ENCODE peak calls at places on chromosome 22, in nine cellular contexts. R, F, T, W, L, U, M, H and G are unnamed samples.

GRCh38 chr22:31586137-31586920 is 75.7 kb downstream of the PISD start:
- DNase-seq in R (no peak), F (no peak), T (no peak), W (no peak), L (peak; percentile 40), U (no peak), M (no peak), H (no peak), G (no peak)

GRCh38 chr22:36223504-36223903 is 15.8 kb downstream of the APOL2 start:
- DNase-seq in R (no peak), F (no peak), T (no peak), W (no peak), L (no peak), U (no peak), M (no peak), H (peak; percentile 73), G (no peak)

GRCh38 chr22:37503850-37504249 is 15.4 kb downstream of the CARD10 start:
- DNase-seq in R (no peak), F (no peak), T (no peak), W (peak; percentile 79), L (no peak), U (peak; percentile 56), M (peak; percentile 82), H (no peak), G (no peak)

GRCh38 chr22:44325718-44326548 is 13.2 kb upstream of the SHISAL1 start:
- DNase-seq in R (no peak), F (no peak), T (no peak), W (no peak), L (peak; percentile 49), U (no peak), M (no peak), H (no peak), G (no peak)

GRCh38 chr22:23542933-23543332 is 37.2 kb downstream of the IGLL1 start:
- DNase-seq in R (no peak), F (no peak), T (no peak), W (no peak), L (peak; percentile 50), U (no peak), M (no peak), H (no peak), G (no peak)

GRCh38 chr22:23838686-23839468 is at the start of gene DERL3:
- DNase-seq in R (peak; percentile 98), F (peak; percentile 100), T (peak; percentile 96), W (peak; percentile 99), L (peak; percentile 96), U (peak; percentile 99), M (peak; percentile 100), H (peak; percentile 98), G (peak; percentile 99)

GRCh38 chr22:19995611-19996339 is 20.8 kb downstream of the ARVCF start:
- DNase-seq in R (no peak), F (no peak), T (no peak), W (no peak), L (peak; percentile 60), U (no peak), M (no peak), H (peak; percentile 47), G (no peak)

GRCh38 chr22:46687460-46687859 is 50.6 kb downstream of the CERK start:
- DNase-seq in R (no peak), F (no peak), T (no peak), W (no peak), L (no peak), U (no peak), M (no peak), H (peak; percentile 53), G (no peak)

GRCh38 chr22:19479358-19480172 is at the start of gene CDC45:
- DNase-seq in R (peak; percentile 88), F (peak; percentile 98), T (peak; percentile 97), W (peak; percentile 93), L (peak; percentile 97), U (peak; percentile 95), M (peak; percentile 96), H (peak; percentile 98), G (peak; percentile 99)

GRCh38 chr22:36160499-36160942 is at the start of gene APOL3:
- DNase-seq in R (no peak), F (no peak), T (peak; percentile 81), W (peak; percentile 68), L (peak; percentile 29), U (peak; percentile 74), M (peak; percentile 82), H (peak; percentile 86), G (peak; percentile 84)

GRCh38 chr22:41919357-41920224 is 4.7 kb upstream of the SHISA8 start:
- DNase-seq in R (peak; percentile 71), F (peak; percentile 96), T (no peak), W (peak; percentile 76), L (no peak), U (peak; percentile 70), M (peak; percentile 84), H (peak; percentile 78), G (peak; percentile 18)
- H3K27me3 ChIP-seq in R (no peaks in the 10 kb centered on the region), F (peaks cover 65% of the 10 kb centered on the region), T (peaks cover 4% of the 10 kb centered on the region), W (no peaks in the 10 kb centered on the region), L (peaks cover 25% of the 10 kb centered on the region), U (peaks cover 84% of the 10 kb centered on the region), M (peaks cover 25% of the 10 kb centered on the region), H (peaks cover 36% of the 10 kb centered on the region), G (peaks cover 5% of the 10 kb centered on the region)

GRCh38 chr22:28800308-28801041 is at the start of gene XBP1:
- DNase-seq in R (peak; percentile 99), F (peak; percentile 97), T (peak; percentile 91), W (peak; percentile 97), L (peak; percentile 86), U (peak; percentile 96), M (peak; percentile 95), H (peak; percentile 97), G (peak; percentile 91)

GRCh38 chr22:28799125-28799833 is 1.1 kb downstream of the XBP1 start:
- DNase-seq in R (no peak), F (no peak), T (peak; percentile 50), W (no peak), L (peak; percentile 85), U (no peak), M (peak; percentile 62), H (peak; percentile 80), G (peak; percentile 49)

GRCh38 chr22:28802595-28803087 is 2.3 kb upstream of the XBP1 start:
- DNase-seq in R (no peak), F (no peak), T (peak; percentile 63), W (no peak), L (no peak), U (no peak), M (no peak), H (no peak), G (no peak)

GRCh38 chr22:28799834-28800307 is 498 bp downstream of the XBP1 start:
- DNase-seq in R (peak; percentile 83), F (peak; percentile 78), T (peak; percentile 45), W (peak; percentile 84), L (peak; percentile 25), U (peak; percentile 72), M (peak; percentile 70), H (peak; percentile 85), G (peak; percentile 56)

GRCh38 chr22:28801845-28802594 is 1.7 kb upstream of the XBP1 start:
- DNase-seq in R (no peak), F (no peak), T (peak; percentile 90), W (no peak), L (no peak), U (peak; percentile 65), M (peak; percentile 65), H (no peak), G (no peak)
- H3K4me3 ChIP-seq in R (peak overlapping the region; percentile 82), F (peak overlapping the region; percentile 100), T (peak overlapping the region; percentile 71), W (peak overlapping the region; percentile 80), L (peak overlapping the region; percentile 28), U (peak overlapping the region; percentile 98), M (peak overlapping the region; percentile 81), H (peak overlapping the region; percentile 82), G (peak overlapping the region; percentile 49)

GRCh38 chr22:42879371-42880021 is 22.4 kb upstream of the ARFGAP3 start:
- DNase-seq in R (no peak), F (no peak), T (no peak), W (no peak), L (no peak), U (no peak), M (no peak), H (no peak), G (no peak)
- H3K4me1 ChIP-seq in R (peaks cover 10% of the 10 kb centered on the region), F (no peaks in the 10 kb centered on the region), T (no peaks in the 10 kb centered on the region), W (no peaks in the 10 kb centered on the region), L (no peaks in the 10 kb centered on the region), U (peaks cover 7% of the 10 kb centered on the region), M (no peaks in the 10 kb centered on the region), H (peaks cover 42% of the 10 kb centered on the region), G (no peaks in the 10 kb centered on the region)

GRCh38 chr22:42611076-42611475 is 3.6 kb downstream of the POLDIP3 start:
- DNase-seq in R (no peak), F (no peak), T (no peak), W (no peak), L (no peak), U (no peak), M (no peak), H (no peak), G (no peak)
- H3K27me3 ChIP-seq in R (no peaks in the 10 kb centered on the region), F (no peaks in the 10 kb centered on the region), T (no peaks in the 10 kb centered on the region), W (no peaks in the 10 kb centered on the region), L (no peaks in the 10 kb centered on the region), U (no peaks in the 10 kb centered on the region), M (no peaks in the 10 kb centered on the region), H (no peaks in the 10 kb centered on the region), G (no peaks in the 10 kb centered on the region)

GRCh38 chr22:41504397-41504796 is 35.5 kb downstream of the ACO2 start:
- DNase-seq in R (no peak), F (no peak), T (no peak), W (no peak), L (no peak), U (no peak), M (no peak), H (peak; percentile 89), G (no peak)
- H3K4me3 ChIP-seq in R (no peak overlapping the region), F (no peak overlapping the region), T (no peak overlapping the region), W (no peak overlapping the region), L (no peak overlapping the region), U (no peak overlapping the region), M (no peak overlapping the region), H (no peak overlapping the region), G (no peak overlapping the region)

DNA sequence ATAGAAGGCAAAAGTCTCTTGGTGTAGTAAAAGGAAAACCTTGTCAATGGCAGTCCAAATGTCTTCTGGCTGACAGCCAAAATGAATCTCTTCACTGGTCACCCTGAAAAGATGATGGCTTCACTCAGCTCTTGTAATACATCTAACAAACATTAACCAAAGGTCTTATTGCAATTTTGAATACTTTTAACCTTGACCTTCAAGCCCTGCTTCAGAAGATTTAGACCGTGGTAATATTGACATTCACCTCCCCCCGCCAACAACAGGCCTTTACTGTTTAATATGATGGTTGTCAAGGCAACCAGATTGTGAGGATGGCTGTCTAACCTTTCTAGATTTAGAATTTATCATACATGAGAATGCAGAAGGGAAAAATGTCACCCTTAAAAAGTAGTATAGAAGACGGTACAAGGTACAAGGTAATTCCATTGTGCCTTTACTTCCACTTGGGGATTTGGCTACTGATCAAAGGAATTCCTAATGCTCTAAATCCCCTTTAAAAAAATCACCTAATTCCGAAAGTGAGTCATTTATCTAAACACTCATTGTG is 342.3 kb downstream of the LARGE1 start:
- DNase-seq in R (no peak), F (no peak), T (no peak), W (no peak), L (peak; percentile 8), U (no peak), M (no peak), H (no peak), G (no peak)
- H3K4me1 ChIP-seq in R (peaks cover 26% of the 10 kb centered on the region), F (peaks cover 7% of the 10 kb centered on the region), T (no peaks in the 10 kb centered on the region), W (no peaks in the 10 kb centered on the region), L (no peaks in the 10 kb centered on the region), U (peaks cover 19% of the 10 kb centered on the region), M (peaks cover 11% of the 10 kb centered on the region), H (no peaks in the 10 kb centered on the region), G (no peaks in the 10 kb centered on the region)

GRCh38 chr22:49018601-49019000 is 809.1 kb downstream of the BRD1 start:
- DNase-seq in R (no peak), F (peak; percentile 33), T (no peak), W (peak; percentile 8), L (no peak), U (no peak), M (no peak), H (no peak), G (no peak)
- H3K27me3 ChIP-seq in R (no peaks in the 10 kb centered on the region), F (no peaks in the 10 kb centered on the region), T (peaks cover 6% of the 10 kb centered on the region), W (no peaks in the 10 kb centered on the region), L (no peaks in the 10 kb centered on the region), U (peaks cover 42% of the 10 kb centered on the region), M (no peaks in the 10 kb centered on the region), H (no peaks in the 10 kb centered on the region), G (no peaks in the 10 kb centered on the region)

GRCh38 chr22:39205344-39206021 is 39.3 kb downstream of the PDGFB start:
- DNase-seq in R (peak; percentile 58), F (peak; percentile 73), T (peak; percentile 53), W (no peak), L (peak; percentile 34), U (no peak), M (no peak), H (no peak), G (peak; percentile 7)
- H3K4me3 ChIP-seq in R (no peak overlapping the region), F (no peak overlapping the region), T (no peak overlapping the region), W (no peak overlapping the region), L (no peak overlapping the region), U (no peak overlapping the region), M (no peak overlapping the region), H (no peak overlapping the region), G (no peak overlapping the region)